ENCODE peak calls at places on chromosome 6, in six cellular contexts. P is A549, T is ovary, M is esophagus squamous epithelium, W is heart left ventricle, L is stomach. F is an unnamed sample. For H3K4me1, the result is how much of the 10 kb centered on the place peaks cover.

GRCh38 chr6:154471609-154472362 is 38.7 kb downstream of the CNKSR3 start:
- DNase-seq in P (no peak), T (no peak), M (no peak), W (no peak), L (no peak), F (no peak)

GRCh38 chr6:140018588-140018987 is 644.1 kb upstream of the CITED2 start:
- DNase-seq in P (no peak), T (no peak), M (no peak), W (no peak), L (no peak), F (no peak)

GRCh38 chr6:43095939-43096338 is 19.8 kb downstream of the PTK7 start:
- DNase-seq in P (no peak), T (no peak), M (no peak), W (no peak), L (no peak), F (no peak)

GRCh38 chr6:24448828-24449525 is 40.4 kb downstream of the GPLD1 start:
- DNase-seq in P (no peak), T (no peak), M (no peak), W (no peak), L (no peak), F (no peak)

GRCh38 chr6:153215242-153215641 is 84.2 kb upstream of the RGS17 start:
- DNase-seq in P (no peak), T (no peak), M (no peak), W (no peak), L (no peak), F (no peak)

GRCh38 chr6:35260642-35261570 is 1.4 kb downstream of the ZNF76 start:
- DNase-seq in P (no peak), T (no peak), M (no peak), W (no peak), L (no peak), F (no peak)

GRCh38 chr6:18240230-18240629 is 24.1 kb downstream of the DEK start:
- DNase-seq in P (no peak), T (no peak), M (no peak), W (no peak), L (no peak), F (no peak)

GRCh38 chr6:124676033-124676432 is 286.2 kb upstream of the RNF217 start:
- DNase-seq in P (no peak), T (no peak), M (no peak), W (no peak), L (no peak), F (no peak)

GRCh38 chr6:88360203-88360797 is 194.2 kb upstream of the CNR1 start:
- DNase-seq in P (peak), T (no peak), M (no peak), W (no peak), L (no peak), F (no peak)

GRCh38 chr6:157438611-157439109 is 57.7 kb downstream of the ZDHHC14 start:
- DNase-seq in P (no peak), T (no peak), M (no peak), W (no peak), L (no peak), F (no peak)

GRCh38 chr6:43861212-43861918 is 91.4 kb downstream of the VEGFA start:
- DNase-seq in P (no peak), T (no peak), M (no peak), W (no peak), L (no peak), F (no peak)

GRCh38 chr6:11806561-11807317 is 28.1 kb upstream of the ADTRP start:
- DNase-seq in P (no peak), T (no peak), M (no peak), W (no peak), L (no peak), F (peak)

GRCh38 chr6:144659202-144659731 is 374.1 kb downstream of the UTRN start:
- DNase-seq in P (no peak), T (peak), M (no peak), W (peak), L (no peak), F (peak)

GRCh38 chr6:44681782-44682181 is 294.3 kb downstream of the CDC5L start:
- DNase-seq in P (no peak), T (no peak), M (no peak), W (no peak), L (no peak), F (no peak)

GRCh38 chr6:146028250-146028789 is 542 bp upstream of the GRM1 start:
- DNase-seq in P (peak), T (peak), M (no peak), W (peak), L (peak), F (no peak)

GRCh38 chr6:111147440-111147839 is 60.1 kb downstream of the SLC16A10 start:
- DNase-seq in P (no peak), T (no peak), M (no peak), W (no peak), L (no peak), F (no peak)

GRCh38 chr6:104940881-104941693 is 15.8 kb upstream of the LIN28B start:
- DNase-seq in P (no peak), T (no peak), M (no peak), W (peak), L (no peak), F (no peak)

GRCh38 chr6:165937564-165938358 is 229.9 kb downstream of the TBXT start:
- DNase-seq in P (no peak), T (no peak), M (no peak), W (no peak), L (no peak), F (no peak)

GRCh38 chr6:43806041-43806757 is 36.2 kb downstream of the VEGFA start:
- DNase-seq in P (no peak), T (no peak), M (no peak), W (no peak), L (peak), F (no peak)

GRCh38 chr6:42279966-42280629 is 62.4 kb upstream of the MRPS10 start:
- DNase-seq in P (no peak), T (peak), M (no peak), W (peak), L (peak), F (no peak)

GRCh38 chr6:17816921-17817611 is 110.3 kb upstream of the NUP153 start:
- DNase-seq in P (peak), T (no peak), M (no peak), W (no peak), L (no peak), F (no peak)

GRCh38 chr6:79127660-79128059 is 49.6 kb upstream of the PHIP start:
- DNase-seq in P (no peak), T (no peak), M (no peak), W (no peak), L (no peak), F (no peak)

GRCh38 chr6:137968901-137969300 is 101.8 kb downstream of the TNFAIP3 start:
- DNase-seq in P (no peak), T (no peak), M (no peak), W (no peak), L (no peak), F (no peak)

GRCh38 chr6:162964703-162965140 is 236.9 kb downstream of the PACRG start:
- DNase-seq in P (no peak), T (no peak), M (no peak), W (peak), L (no peak), F (no peak)

GRCh38 chr6:134257516-134257915 is 60.4 kb downstream of the SGK1 start:
- DNase-seq in P (no peak), T (no peak), M (no peak), W (no peak), L (no peak), F (no peak)

GRCh38 chr6:158262082-158262481 is 50.2 kb upstream of the TULP4 start:
- DNase-seq in P (no peak), T (no peak), M (no peak), W (no peak), L (no peak), F (no peak)

GRCh38 chr6:168049681-168050224 is 29.3 kb downstream of the FRMD1 start:
- DNase-seq in P (no peak), T (no peak), M (no peak), W (no peak), L (no peak), F (no peak)

GRCh38 chr6:21522773-21523490 is 70.6 kb upstream of the SOX4 start:
- DNase-seq in P (peak), T (no peak), M (no peak), W (no peak), L (no peak), F (no peak)

GRCh38 chr6:139029470-139030210 is 1.1 kb downstream of the ABRACL start:
- DNase-seq in P (peak), T (peak), M (no peak), W (peak), L (peak), F (no peak)

GRCh38 chr6:45789238-45789637 is 226.4 kb downstream of the CLIC5 start:
- DNase-seq in P (no peak), T (no peak), M (no peak), W (no peak), L (no peak), F (no peak)

GRCh38 chr6:80163754-80164187 is 57.3 kb downstream of the BCKDHB start:
- DNase-seq in P (peak), T (no peak), M (no peak), W (no peak), L (no peak), F (no peak)

DNA sequence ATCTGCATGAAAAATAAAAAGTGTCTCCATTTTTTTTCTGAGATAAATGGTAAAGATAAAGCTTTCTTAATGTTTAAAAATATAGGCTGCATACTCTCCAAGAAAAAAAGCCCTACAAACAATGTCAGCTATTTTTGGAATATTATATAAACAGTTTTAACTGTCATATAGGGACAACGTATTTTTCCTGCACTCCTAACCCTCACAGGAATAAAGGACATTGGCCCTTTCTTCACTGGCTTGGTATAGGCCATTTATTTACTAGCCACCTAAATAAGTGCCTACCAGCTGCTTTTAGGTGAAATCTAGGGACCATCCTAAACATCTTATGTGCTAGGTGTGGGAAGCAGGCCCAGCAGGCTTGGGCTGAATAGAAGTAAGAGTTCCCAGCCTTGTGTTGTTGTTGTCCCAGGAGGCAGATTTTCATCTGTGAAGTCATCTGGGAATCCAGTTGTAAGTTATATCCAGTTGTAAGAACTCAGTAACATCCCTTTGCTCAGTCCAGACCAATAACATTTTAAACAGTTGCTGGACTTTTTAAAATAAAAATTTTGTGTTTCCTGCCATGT is 21.3 kb downstream of the FOXO3 start:
- DNase-seq in P (no peak), T (no peak), M (no peak), W (no peak), L (no peak), F (no peak)
- H3K4me1 ChIP-seq in P (under half), T (half or more), M (half or more), W (under half), L (half or more), F (half or more)

GRCh38 chr6:118648866-118649554 is 2.4 kb downstream of the CEP85L start:
- DNase-seq in P (no peak), T (no peak), M (no peak), W (no peak), L (no peak), F (no peak)

GRCh38 chr6:118649918-118650499 is 1.4 kb downstream of the CEP85L start:
- DNase-seq in P (no peak), T (no peak), M (no peak), W (no peak), L (no peak), F (no peak)

GRCh38 chr6:118650500-118651281 is 700 bp downstream of the CEP85L start:
- DNase-seq in P (peak), T (peak), M (no peak), W (peak), L (peak), F (no peak)

GRCh38 chr6:118652051-118652699 is 784 bp upstream of the CEP85L start:
- DNase-seq in P (no peak), T (peak), M (no peak), W (no peak), L (no peak), F (no peak)

DNA sequence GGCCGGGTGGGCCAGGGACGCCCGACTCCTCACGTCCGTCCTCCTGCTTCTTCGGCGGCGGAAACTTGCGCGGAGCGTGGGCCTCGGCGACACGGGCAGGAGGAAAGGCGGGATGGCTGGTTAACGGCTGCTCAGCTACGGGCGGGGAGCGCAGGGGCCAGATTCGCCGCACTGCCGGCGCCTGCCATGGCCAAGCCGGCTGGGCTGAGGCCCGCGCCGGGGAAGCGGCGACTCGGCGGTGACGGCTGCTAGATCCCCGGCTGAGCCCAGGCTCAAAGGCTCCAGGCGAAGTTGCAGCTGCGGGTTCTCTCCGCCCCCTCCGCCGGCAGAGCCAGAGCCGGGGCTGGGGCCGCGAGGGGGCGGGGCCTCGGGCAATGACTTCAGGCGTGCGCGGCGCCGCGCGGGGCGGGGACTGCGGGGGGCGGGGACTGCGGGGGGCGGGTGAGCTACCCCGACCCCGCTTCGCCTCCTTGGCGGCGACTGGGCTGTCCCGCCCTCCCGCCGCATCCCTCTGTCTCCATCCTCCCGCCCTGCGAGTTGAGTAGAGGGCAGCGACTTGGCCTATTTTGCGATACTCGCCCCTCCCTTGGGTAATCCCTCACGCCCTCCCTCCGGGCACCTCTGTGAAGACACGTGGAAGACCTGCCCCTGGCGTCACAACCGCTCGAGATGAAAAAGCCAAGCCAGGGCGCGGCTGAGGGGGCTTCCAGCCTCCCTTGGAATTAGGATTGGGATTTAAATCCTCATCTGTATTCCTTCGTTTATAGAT is at the start of gene CEP85L:
- DNase-seq in P (peak), T (peak), M (peak), W (peak), L (peak), F (peak)
- TF ChIP-seq POLR2A in P (peak), T (peak), M (no peak), W (peak), L (no peak), F (peak)

DNA sequence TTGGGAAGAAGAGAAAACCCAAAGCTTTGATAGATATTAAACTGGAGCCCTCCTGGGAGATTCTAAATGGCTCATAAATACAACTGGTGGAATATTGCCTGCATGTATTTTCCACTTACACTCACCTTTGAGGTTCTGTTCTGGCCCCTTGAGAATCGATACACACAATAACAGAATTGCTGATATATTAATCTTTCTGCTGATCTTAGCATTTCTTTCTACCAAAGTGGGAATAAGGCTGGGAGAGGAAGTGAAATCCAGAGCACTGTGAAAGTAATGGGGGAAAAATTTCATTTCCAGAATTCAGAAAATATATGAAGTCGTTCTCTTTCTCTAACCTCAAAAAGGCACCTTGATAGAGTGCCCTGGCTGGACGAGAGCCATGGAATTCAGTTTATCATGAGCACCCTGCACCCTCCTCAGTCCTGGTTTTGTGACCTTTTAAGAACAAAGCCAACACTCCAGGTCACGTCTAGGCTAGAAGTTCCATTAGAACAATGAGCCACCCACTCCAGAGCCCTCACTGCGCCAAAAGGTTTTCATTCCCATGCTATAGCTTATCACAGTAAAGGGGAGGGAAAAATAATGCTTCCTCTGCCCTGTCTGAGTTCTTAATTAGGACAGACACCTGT is 244.5 kb downstream of the CD83 start:
- DNase-seq in P (no peak), T (no peak), M (no peak), W (peak), L (peak), F (no peak)
- H3K4me1 ChIP-seq in P (under half), T (under half), M (under half), W (under half), L (under half), F (under half)

DNA sequence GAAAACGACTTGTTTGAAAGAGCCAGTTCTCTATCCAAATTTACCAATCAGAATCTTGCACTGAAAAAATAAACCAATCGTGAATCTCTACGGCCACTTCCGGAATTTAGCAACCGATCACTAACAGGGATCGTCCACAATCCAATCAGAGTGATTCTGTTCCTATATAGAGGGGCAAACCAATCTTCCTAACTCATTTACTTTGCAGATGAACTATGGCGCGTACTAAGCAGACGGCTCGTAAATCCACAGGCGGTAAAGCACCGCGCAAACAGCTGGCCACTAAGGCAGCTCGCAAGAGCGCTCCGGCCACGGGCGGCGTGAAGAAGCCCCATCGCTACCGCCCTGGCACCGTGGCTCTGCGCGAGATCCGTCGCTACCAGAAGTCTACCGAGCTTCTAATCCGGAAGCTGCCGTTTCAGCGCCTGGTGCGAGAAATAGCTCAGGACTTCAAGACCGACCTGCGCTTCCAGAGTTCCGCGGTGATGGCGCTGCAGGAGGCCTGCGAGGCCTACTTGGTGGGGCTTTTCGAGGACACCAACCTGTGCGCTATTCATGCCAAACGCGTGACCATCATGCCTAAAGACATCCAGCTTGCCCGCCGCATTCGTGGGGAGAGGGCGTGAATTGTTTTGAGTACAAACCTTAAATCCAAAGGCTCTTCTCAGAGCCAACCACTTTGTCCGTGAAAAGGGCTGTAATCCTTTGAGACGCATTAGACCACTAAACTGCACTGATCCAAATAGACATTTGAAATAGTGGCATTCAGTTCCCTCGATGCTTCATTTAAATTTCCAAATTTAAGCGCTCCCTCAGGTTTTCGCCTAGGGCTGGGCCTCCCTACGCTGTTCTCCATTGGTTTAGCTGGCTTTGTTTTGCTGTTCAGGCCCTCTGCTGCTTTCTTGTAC is 138.0 kb downstream of the HFE start:
- DNase-seq in P (no peak), T (peak), M (no peak), W (no peak), L (no peak), F (no peak)
- TF ChIP-seq POLR2A in P (no peak), T (no peak), M (no peak), W (no peak), L (no peak), F (no peak)

GRCh38 chr6:30507849-30508843 is 18.8 kb downstream of the HLA-E start:
- DNase-seq in P (no peak), T (no peak), M (no peak), W (no peak), L (no peak), F (no peak)
- H3K4me1 ChIP-seq in P (under half), T (under half), M (under half), W (under half), L (under half), F (under half)

DNA sequence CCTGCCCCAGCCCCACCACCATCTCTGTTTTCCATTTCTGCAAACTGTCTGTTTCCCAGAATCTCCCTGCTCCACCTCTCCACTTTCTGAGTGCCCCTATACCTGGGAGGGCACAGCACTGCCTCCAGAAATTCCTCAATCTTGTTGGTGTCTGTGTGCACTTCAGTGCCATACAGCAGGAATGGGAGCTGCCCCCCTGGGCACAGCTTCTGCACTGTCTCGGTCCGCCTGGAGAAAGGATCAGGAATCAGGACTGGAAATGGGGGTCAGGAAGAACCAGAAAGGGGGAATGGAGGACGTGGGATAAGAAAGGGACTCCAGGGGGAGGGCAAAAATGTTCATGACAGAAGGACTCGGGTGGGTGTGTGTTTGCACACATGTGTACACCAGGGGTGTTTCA is 2.6 kb downstream of the CLIC1 start:
- DNase-seq in P (no peak), T (no peak), M (no peak), W (no peak), L (no peak), F (no peak)
- TF ChIP-seq POLR2A in P (no peak), T (no peak), M (no peak), W (no peak), L (no peak), F (no peak)